ENCODE peak calls at places on chromosomes 5 and 9, in nine cellular contexts. One of them, this sample, is unnamed.

GRCh38 chr9:38416461-38416860 is 7.8 kb downstream of the IGFBPL1 start:
- DNase-seq in H1: no peak
- DNase-seq in Peyer's patch: no peak
- DNase-seq in HCT116: no peak
- DNase-seq in IMR-90: no peak
- DNase-seq in uterus: no peak
- DNase-seq in prostate gland: no peak
- DNase-seq in HepG2: no peak
- DNase-seq in sigmoid colon: no peak
- DNase-seq in this sample: no peak

GRCh38 chr9:26551451-26551850 is 341.2 kb downstream of the CAAP1 start:
- DNase-seq in H1: no peak
- DNase-seq in Peyer's patch: no peak
- DNase-seq in HCT116: no peak
- DNase-seq in IMR-90: no peak
- DNase-seq in uterus: no peak
- DNase-seq in prostate gland: no peak
- DNase-seq in HepG2: no peak
- DNase-seq in sigmoid colon: no peak
- DNase-seq in this sample: no peak

GRCh38 chr9:109417054-109417453 is 81.1 kb downstream of the PTPN3 start:
- DNase-seq in H1: no peak
- DNase-seq in Peyer's patch: no peak
- DNase-seq in HCT116: no peak
- DNase-seq in IMR-90: peak; percentile 10
- DNase-seq in uterus: no peak
- DNase-seq in prostate gland: peak; percentile 31
- DNase-seq in HepG2: no peak
- DNase-seq in sigmoid colon: no peak
- DNase-seq in this sample: no peak

GRCh38 chr9:15373201-15373530 is 49.5 kb upstream of the SNAPC3 start:
- DNase-seq in H1: no peak
- DNase-seq in Peyer's patch: no peak
- DNase-seq in HCT116: no peak
- DNase-seq in IMR-90: peak; percentile 94
- DNase-seq in uterus: no peak
- DNase-seq in prostate gland: no peak
- DNase-seq in HepG2: no peak
- DNase-seq in sigmoid colon: no peak
- DNase-seq in this sample: no peak

GRCh38 chr5:112604741-112605390 is 132.8 kb upstream of the APC start:
- DNase-seq in H1: no peak
- DNase-seq in Peyer's patch: peak; percentile 64
- DNase-seq in HCT116: peak; percentile 29
- DNase-seq in IMR-90: no peak
- DNase-seq in uterus: no peak
- DNase-seq in prostate gland: no peak
- DNase-seq in HepG2: peak; percentile 68
- DNase-seq in sigmoid colon: no peak
- DNase-seq in this sample: no peak

GRCh38 chr5:151926186-151926585 is 1.5 kb upstream of the GLRA1 start:
- DNase-seq in H1: no peak
- DNase-seq in Peyer's patch: no peak
- DNase-seq in HCT116: no peak
- DNase-seq in IMR-90: no peak
- DNase-seq in uterus: no peak
- DNase-seq in prostate gland: no peak
- DNase-seq in HepG2: no peak
- DNase-seq in sigmoid colon: no peak
- DNase-seq in this sample: no peak

GRCh38 chr5:59813761-59814562 is 79.6 kb downstream of the PDE4D start:
- DNase-seq in H1: no peak
- DNase-seq in Peyer's patch: peak; percentile 53
- DNase-seq in HCT116: peak; percentile 51
- DNase-seq in IMR-90: peak; percentile 67
- DNase-seq in uterus: no peak
- DNase-seq in prostate gland: no peak
- DNase-seq in HepG2: peak; percentile 30
- DNase-seq in sigmoid colon: no peak
- DNase-seq in this sample: no peak

GRCh38 chr9:18472915-18473314 is 1.0 kb upstream of the ADAMTSL1 start:
- DNase-seq in H1: no peak
- DNase-seq in Peyer's patch: no peak
- DNase-seq in HCT116: no peak
- DNase-seq in IMR-90: no peak
- DNase-seq in uterus: no peak
- DNase-seq in prostate gland: no peak
- DNase-seq in HepG2: no peak
- DNase-seq in sigmoid colon: no peak
- DNase-seq in this sample: peak; percentile 55

GRCh38 chr5:165108809-165109208 is 1603.4 kb downstream of the MAT2B start:
- DNase-seq in H1: no peak
- DNase-seq in Peyer's patch: no peak
- DNase-seq in HCT116: no peak
- DNase-seq in IMR-90: no peak
- DNase-seq in uterus: no peak
- DNase-seq in prostate gland: no peak
- DNase-seq in HepG2: no peak
- DNase-seq in sigmoid colon: no peak
- DNase-seq in this sample: no peak

GRCh38 chr5:35771321-35771720 is 85.4 kb upstream of the IL7R start:
- DNase-seq in H1: no peak
- DNase-seq in Peyer's patch: no peak
- DNase-seq in HCT116: no peak
- DNase-seq in IMR-90: peak; percentile 97
- DNase-seq in uterus: no peak
- DNase-seq in prostate gland: no peak
- DNase-seq in HepG2: no peak
- DNase-seq in sigmoid colon: no peak
- DNase-seq in this sample: no peak

GRCh38 chr5:108801776-108802175 is 54.1 kb downstream of the FER start:
- DNase-seq in H1: no peak
- DNase-seq in Peyer's patch: no peak
- DNase-seq in HCT116: peak; percentile 84
- DNase-seq in IMR-90: peak; percentile 97
- DNase-seq in uterus: no peak
- DNase-seq in prostate gland: no peak
- DNase-seq in HepG2: peak; percentile 40
- DNase-seq in sigmoid colon: no peak
- DNase-seq in this sample: no peak

GRCh38 chr9:97601228-97601898 is 31.8 kb downstream of the TSTD2 start:
- DNase-seq in H1: no peak
- DNase-seq in Peyer's patch: no peak
- DNase-seq in HCT116: no peak
- DNase-seq in IMR-90: no peak
- DNase-seq in uterus: no peak
- DNase-seq in prostate gland: no peak
- DNase-seq in HepG2: no peak
- DNase-seq in sigmoid colon: no peak
- DNase-seq in this sample: no peak

GRCh38 chr9:97599447-97599846 is 33.7 kb downstream of the TSTD2 start:
- DNase-seq in H1: no peak
- DNase-seq in Peyer's patch: no peak
- DNase-seq in HCT116: no peak
- DNase-seq in IMR-90: no peak
- DNase-seq in uterus: no peak
- DNase-seq in prostate gland: no peak
- DNase-seq in HepG2: no peak
- DNase-seq in sigmoid colon: no peak
- DNase-seq in this sample: no peak

GRCh38 chr9:97602430-97602829 is 30.7 kb downstream of the TSTD2 start:
- DNase-seq in H1: no peak
- DNase-seq in Peyer's patch: no peak
- DNase-seq in HCT116: no peak
- DNase-seq in IMR-90: no peak
- DNase-seq in uterus: no peak
- DNase-seq in prostate gland: no peak
- DNase-seq in HepG2: no peak
- DNase-seq in sigmoid colon: no peak
- DNase-seq in this sample: no peak

GRCh38 chr9:97598461-97599288 is 34.5 kb downstream of the TSTD2 start:
- DNase-seq in H1: peak; percentile 29
- DNase-seq in Peyer's patch: peak; percentile 90
- DNase-seq in HCT116: peak; percentile 46
- DNase-seq in IMR-90: peak; percentile 82
- DNase-seq in uterus: peak; percentile 87
- DNase-seq in prostate gland: peak; percentile 79
- DNase-seq in HepG2: peak; percentile 69
- DNase-seq in sigmoid colon: peak; percentile 89
- DNase-seq in this sample: peak; percentile 72

DNA sequence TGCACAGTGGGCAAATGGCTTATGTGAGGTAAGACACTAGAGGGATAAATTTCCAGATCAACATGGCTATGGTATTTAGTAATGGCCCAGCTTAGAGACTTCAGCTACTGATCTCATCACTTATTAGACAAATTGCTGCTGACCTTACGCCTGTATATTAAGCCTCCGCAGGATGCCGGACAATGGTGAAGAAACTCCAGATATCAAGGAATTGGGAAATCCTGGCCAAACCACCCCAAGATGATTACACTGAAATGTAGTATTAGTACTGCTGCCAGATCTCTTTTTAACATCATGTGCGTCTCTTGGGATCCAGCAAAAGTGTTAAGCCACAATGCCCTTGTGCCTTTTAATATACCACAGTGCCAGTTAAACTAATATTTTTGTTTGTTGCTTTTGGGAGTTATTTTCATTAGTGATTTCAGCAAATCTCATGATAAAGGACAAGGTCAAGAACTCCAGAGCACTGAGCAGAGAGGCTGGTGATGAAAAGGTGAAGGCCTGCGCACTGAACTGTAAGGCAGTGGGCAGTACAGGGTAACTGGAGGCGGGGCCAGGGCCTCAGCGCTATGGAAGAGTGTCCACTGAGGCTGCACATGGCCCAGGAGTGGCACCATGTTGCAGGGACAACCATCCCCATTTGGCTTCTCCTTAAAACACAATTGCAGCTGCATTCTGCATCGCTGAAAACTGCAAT is 32.5 kb downstream of the TSTD2 start:
- DNase-seq in H1: no peak
- DNase-seq in Peyer's patch: no peak
- DNase-seq in HCT116: no peak
- DNase-seq in IMR-90: no peak
- DNase-seq in uterus: no peak
- DNase-seq in prostate gland: no peak
- DNase-seq in HepG2: no peak
- DNase-seq in sigmoid colon: no peak
- DNase-seq in this sample: no peak
- H3K36me3 ChIP-seq in H1: peaks cover 20% of the 10 kb centered on the region
- H3K36me3 ChIP-seq in Peyer's patch: peaks cover 56% of the 10 kb centered on the region
- H3K36me3 ChIP-seq in HCT116: peaks cover 20% of the 10 kb centered on the region
- H3K36me3 ChIP-seq in IMR-90: peaks cover 34% of the 10 kb centered on the region
- H3K36me3 ChIP-seq in uterus: no peaks in the 10 kb centered on the region
- H3K36me3 ChIP-seq in prostate gland: peaks cover 4% of the 10 kb centered on the region
- H3K36me3 ChIP-seq in HepG2: peaks cover 23% of the 10 kb centered on the region
- H3K36me3 ChIP-seq in sigmoid colon: peaks cover 32% of the 10 kb centered on the region
- H3K36me3 ChIP-seq in this sample: no peaks in the 10 kb centered on the region

DNA sequence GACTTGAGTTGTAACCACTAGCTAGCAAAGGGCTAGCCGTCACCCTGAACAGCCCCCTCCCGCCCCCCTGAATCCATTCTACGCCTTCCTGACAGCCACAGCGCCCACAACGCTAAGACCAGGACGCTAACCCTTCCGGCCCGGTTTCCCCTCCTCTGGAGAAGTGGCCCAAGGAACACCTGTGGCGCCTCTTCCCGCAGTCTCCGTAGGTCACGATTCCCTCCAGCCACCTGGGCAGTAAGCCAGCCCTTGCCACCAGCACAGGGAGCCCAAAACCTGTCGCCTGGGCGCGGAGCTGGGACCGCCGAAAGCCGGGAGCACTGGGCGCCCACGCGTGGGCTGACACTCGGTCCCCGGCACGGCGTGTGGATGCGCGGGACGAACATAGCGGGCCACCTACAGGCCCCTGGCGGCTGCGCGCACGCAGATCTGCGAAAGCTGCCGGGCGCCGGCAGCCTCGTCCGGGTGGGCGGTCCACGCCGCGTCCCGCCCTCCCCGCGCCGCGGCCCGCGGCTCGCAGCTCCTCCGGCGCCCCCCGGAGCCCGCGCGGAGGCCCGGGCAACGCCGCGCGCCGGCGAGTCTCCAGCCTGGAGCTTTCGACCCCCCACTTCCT is 596 bp downstream of the IRF1 start:
- DNase-seq in H1: no peak
- DNase-seq in Peyer's patch: peak; percentile 87
- DNase-seq in HCT116: no peak
- DNase-seq in IMR-90: peak; percentile 43
- DNase-seq in uterus: peak; percentile 63
- DNase-seq in prostate gland: no peak
- DNase-seq in HepG2: no peak
- DNase-seq in sigmoid colon: peak; percentile 86
- DNase-seq in this sample: peak; percentile 60
- H3K4me1 ChIP-seq in H1: peaks cover 9% of the 10 kb centered on the region
- H3K4me1 ChIP-seq in Peyer's patch: peaks cover 14% of the 10 kb centered on the region
- H3K4me1 ChIP-seq in HCT116: peaks cover 31% of the 10 kb centered on the region
- H3K4me1 ChIP-seq in IMR-90: peaks cover 23% of the 10 kb centered on the region
- H3K4me1 ChIP-seq in uterus: peaks cover 8% of the 10 kb centered on the region
- H3K4me1 ChIP-seq in prostate gland: peaks cover 11% of the 10 kb centered on the region
- H3K4me1 ChIP-seq in HepG2: peaks cover 39% of the 10 kb centered on the region
- H3K4me1 ChIP-seq in sigmoid colon: peaks cover 52% of the 10 kb centered on the region
- H3K4me1 ChIP-seq in this sample: peaks cover 13% of the 10 kb centered on the region

DNA sequence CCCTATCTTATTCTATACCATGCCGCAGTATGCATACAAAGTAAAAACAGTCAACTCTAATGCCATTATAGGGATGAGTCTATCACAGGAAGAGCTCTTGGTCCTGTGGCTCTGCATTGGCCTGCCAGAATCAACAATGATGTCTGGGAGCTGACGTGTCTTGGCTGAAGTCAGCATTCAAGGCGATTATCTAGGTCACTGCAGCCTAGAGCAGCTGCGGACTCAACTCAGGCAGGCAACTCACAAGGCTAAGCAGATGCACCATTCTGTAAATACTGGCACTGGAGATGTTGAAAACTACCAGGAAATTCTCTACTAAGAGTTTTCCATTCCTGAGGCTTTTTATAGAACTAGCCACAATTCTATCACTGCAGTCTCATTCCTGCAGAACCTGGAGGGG is 13.3 kb downstream of the SPATA9 start:
- DNase-seq in H1: no peak
- DNase-seq in Peyer's patch: peak; percentile 69
- DNase-seq in HCT116: no peak
- DNase-seq in IMR-90: peak; percentile 99
- DNase-seq in uterus: peak; percentile 73
- DNase-seq in prostate gland: peak; percentile 7
- DNase-seq in HepG2: no peak
- DNase-seq in sigmoid colon: peak; percentile 96
- DNase-seq in this sample: peak; percentile 83
- TF ChIP-seq POLR2A in H1: no peak
- TF ChIP-seq POLR2A in Peyer's patch: no peak
- TF ChIP-seq POLR2A in HCT116: no peak
- TF ChIP-seq POLR2A in IMR-90: no peak
- TF ChIP-seq POLR2A in uterus: no peak
- TF ChIP-seq POLR2A in prostate gland: no peak
- TF ChIP-seq POLR2A in HepG2: no peak
- TF ChIP-seq POLR2A in sigmoid colon: no peak
- TF ChIP-seq POLR2A in this sample: no peak

DNA sequence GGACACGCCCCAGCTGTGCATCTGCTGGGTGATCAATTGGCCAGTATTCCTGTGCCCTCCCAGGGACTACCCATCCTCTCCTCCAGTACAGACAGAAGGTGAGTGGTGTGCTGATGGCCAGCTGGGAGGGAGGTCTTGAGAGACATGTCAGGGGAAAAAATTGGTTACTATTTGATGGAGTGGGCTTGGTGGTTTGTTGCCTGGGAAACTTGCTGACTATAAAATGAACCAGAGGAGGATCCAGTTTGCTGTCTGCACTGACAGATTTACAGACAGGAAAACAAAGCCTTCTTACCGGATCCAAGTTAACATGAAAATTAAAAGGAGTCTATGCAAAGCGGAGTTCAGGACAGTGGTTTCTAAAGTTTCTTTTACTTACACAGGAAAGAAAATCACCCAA is 40.3 kb downstream of the MAP1B start:
- DNase-seq in H1: no peak
- DNase-seq in Peyer's patch: no peak
- DNase-seq in HCT116: no peak
- DNase-seq in IMR-90: no peak
- DNase-seq in uterus: no peak
- DNase-seq in prostate gland: no peak
- DNase-seq in HepG2: no peak
- DNase-seq in sigmoid colon: no peak
- DNase-seq in this sample: no peak
- H3K36me3 ChIP-seq in H1: no peaks in the 10 kb centered on the region
- H3K36me3 ChIP-seq in Peyer's patch: no peaks in the 10 kb centered on the region
- H3K36me3 ChIP-seq in HCT116: no peaks in the 10 kb centered on the region
- H3K36me3 ChIP-seq in IMR-90: peaks cover 10% of the 10 kb centered on the region
- H3K36me3 ChIP-seq in uterus: no peaks in the 10 kb centered on the region
- H3K36me3 ChIP-seq in prostate gland: no peaks in the 10 kb centered on the region
- H3K36me3 ChIP-seq in HepG2: no peaks in the 10 kb centered on the region
- H3K36me3 ChIP-seq in sigmoid colon: no peaks in the 10 kb centered on the region
- H3K36me3 ChIP-seq in this sample: no peaks in the 10 kb centered on the region